ENCODE peak calls at places on chromosomes 7 and 10, in five cellular contexts. S is K562, E is GM12878, B is HepG2, U is SK-N-SH. V is an unnamed sample.

GRCh38 chr7:23246540-23246939 is at the start of gene GPNMB:
- DNase-seq in E (no peak), B (no peak), U (peak; percentile 62), S (no peak), V (no peak)

GRCh38 chr7:138865843-138866242 is 67.8 kb upstream of the ATP6V0A4 start:
- DNase-seq in S (peak; percentile 44), B (no peak), E (peak; percentile 4), U (no peak), V (no peak)

GRCh38 chr7:45430397-45430796 is 143.8 kb upstream of the ADCY1 start:
- DNase-seq in U (peak; percentile 44), B (no peak), S (no peak), E (no peak), V (no peak)

GRCh38 chr7:22433710-22434460 is 66.1 kb downstream of the STEAP1B start:
- DNase-seq in B (peak; percentile 93), U (no peak), S (peak; percentile 86), E (no peak), V (no peak)

GRCh38 chr10:93438796-93439253 is 43.3 kb downstream of the MYOF start:
- DNase-seq in U (no peak), S (no peak), E (no peak), B (no peak), V (peak; percentile 74)

GRCh38 chr7:143416565-143417149 is 8.0 kb upstream of the EPHA1 start:
- DNase-seq in S (peak; percentile 82), B (peak; percentile 48), U (peak; percentile 82), E (no peak), V (peak; percentile 74)

GRCh38 chr10:75234683-75235374 is 928 bp downstream of the COMTD1 start:
- DNase-seq in U (peak; percentile 59), E (no peak), S (peak; percentile 68), B (no peak), V (no peak)

GRCh38 chr10:42615419-42615818 is 23.0 kb downstream of the ZNF33B start:
- DNase-seq in E (no peak), U (no peak), S (no peak), B (no peak), V (no peak)

GRCh38 chr10:26216577-26216948 is at the start of gene GAD2:
- DNase-seq in S (no peak), E (no peak), B (no peak), U (no peak), V (no peak)

GRCh38 chr10:13272164-13272571 is 27.7 kb downstream of the PHYH start:
- DNase-seq in E (no peak), S (no peak), U (peak; percentile 29), B (peak; percentile 21), V (no peak)

DNA sequence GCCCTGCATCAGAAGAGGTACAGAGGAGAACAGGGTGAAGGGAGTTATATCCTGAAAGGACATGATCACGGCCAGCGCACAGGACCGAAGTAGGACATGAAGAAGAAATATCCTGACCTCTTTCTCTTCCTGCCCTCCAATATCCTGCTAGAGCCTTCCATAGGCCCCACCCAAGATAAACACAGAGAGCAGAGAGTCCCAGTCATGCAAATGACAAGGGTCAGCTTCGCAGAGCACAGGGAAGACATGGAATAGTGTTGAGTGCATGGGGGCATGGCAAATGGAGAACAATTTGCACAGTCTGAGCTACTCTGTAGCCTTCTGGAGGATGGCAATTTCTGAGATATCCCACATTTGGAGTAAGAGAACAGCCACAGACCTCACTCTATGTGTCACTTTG is 371.4 kb downstream of the GRM8 start:
- DNase-seq in B (no peak), S (no peak), E (no peak), U (no peak), V (no peak)
- TF ChIP-seq FOXM1 in B (no peak), S (no peak), E (no peak), U (no peak), V (no peak)

DNA sequence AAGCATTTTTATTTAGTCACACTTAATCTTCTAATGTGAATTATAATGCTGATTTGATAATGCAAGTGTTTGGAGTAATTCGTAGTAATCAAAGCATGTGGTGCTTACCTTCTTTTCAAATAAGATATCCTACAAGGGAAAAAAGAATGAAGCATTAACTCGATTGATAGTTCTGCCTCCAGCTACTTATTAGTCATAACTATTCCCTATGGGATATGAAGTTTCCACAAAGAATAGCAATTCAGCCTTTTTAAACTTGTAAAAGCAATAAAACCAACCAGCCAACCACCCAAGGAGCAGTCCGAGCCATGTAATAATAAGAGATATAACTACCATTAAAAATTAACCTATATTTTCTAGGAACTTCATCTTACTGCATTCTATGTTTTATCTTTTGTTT is 11.6 kb downstream of the COL28A1 start:
- DNase-seq in E (no peak), B (no peak), U (no peak), S (no peak), V (no peak)
- TF ChIP-seq FOXM1 in E (no peak), B (no peak), U (no peak), S (no peak), V (no peak)

GRCh38 chr7:108454317-108454673 is 1.9 kb downstream of the NRCAM start:
- DNase-seq in E (no peak), B (no peak), U (no peak), S (no peak), V (no peak)

GRCh38 chr7:108453320-108453719 is 2.9 kb downstream of the NRCAM start:
- DNase-seq in U (no peak), S (no peak), B (no peak), E (no peak), V (no peak)

GRCh38 chr7:108455524-108455832 is 758 bp downstream of the NRCAM start:
- DNase-seq in S (no peak), E (no peak), B (no peak), U (no peak), V (peak; percentile 23)

GRCh38 chr7:108455833-108456677 is at the start of gene NRCAM:
- DNase-seq in S (peak; percentile 50), B (no peak), U (peak; percentile 99), E (no peak), V (peak; percentile 76)

DNA sequence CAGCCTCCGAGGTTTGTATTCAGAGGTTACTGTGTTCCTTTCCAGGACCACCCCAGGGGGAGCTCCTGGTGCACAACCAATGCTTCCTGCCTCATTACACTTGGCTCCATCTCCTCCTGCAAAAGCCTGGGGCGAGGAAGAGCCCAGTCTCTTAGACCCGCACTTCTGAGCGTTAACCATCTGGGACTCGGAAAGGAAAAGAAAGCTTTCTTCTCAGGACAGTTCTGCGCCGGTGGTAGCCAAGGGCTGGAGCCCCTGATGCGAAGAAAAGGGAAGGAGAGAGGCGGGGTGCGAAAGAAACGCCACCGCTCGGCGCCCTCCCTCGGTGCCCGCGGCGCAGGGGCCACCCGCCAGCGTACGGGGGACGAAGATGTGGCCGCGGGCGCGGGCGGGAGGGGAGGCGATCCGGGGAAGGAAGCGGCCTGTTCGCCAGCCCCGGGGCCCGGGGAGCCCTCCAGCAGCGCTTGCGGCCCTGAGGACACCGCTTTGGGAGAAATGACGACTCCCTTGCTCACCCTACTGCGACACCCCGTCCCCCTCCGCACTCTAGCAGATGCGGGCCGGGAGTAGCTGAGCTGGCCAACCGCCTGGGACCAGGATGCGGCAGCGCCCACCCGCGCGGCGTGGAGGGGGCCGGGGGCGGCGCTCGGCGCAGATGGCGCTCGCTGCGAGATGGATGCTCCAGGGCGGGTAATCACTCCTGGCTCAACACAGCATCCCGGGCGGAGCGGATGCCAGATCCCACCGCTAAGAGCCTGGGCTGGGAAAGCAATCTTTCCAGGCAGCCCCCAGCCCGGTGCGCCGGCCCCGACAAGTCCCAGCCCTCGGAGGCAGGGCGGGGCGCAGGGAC is 1.3 kb downstream of the NRCAM start:
- DNase-seq in S (no peak), E (no peak), U (peak; percentile 90), B (no peak), V (peak; percentile 47)
- TF ChIP-seq FOXM1 in S (no peak), E (no peak), U (no peak), B (no peak), V (no peak)

DNA sequence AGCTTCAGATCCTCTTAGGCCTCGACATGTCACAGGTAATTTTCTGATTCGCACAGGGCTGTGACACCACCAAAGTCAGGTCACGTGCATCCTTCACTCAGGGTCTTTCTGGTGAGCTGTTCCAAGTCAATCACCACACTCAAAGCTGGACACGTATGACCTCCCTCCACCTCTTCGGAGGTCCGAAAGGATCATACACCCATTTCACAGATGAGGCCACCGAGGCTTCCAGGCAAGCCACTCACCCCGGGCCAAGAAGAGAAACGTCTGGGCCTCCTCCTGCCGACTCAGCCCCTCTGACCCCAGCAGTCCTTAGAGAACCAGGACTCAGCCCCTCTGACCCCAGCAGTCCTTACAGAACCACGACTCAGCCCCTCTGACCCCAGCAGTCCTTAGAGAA is 74.6 kb downstream of the FOXL3 start:
- DNase-seq in E (no peak), S (no peak), U (no peak), B (no peak), V (no peak)
- TF ChIP-seq FOXM1 in E (no peak), S (no peak), U (no peak), B (no peak), V (no peak)

DNA sequence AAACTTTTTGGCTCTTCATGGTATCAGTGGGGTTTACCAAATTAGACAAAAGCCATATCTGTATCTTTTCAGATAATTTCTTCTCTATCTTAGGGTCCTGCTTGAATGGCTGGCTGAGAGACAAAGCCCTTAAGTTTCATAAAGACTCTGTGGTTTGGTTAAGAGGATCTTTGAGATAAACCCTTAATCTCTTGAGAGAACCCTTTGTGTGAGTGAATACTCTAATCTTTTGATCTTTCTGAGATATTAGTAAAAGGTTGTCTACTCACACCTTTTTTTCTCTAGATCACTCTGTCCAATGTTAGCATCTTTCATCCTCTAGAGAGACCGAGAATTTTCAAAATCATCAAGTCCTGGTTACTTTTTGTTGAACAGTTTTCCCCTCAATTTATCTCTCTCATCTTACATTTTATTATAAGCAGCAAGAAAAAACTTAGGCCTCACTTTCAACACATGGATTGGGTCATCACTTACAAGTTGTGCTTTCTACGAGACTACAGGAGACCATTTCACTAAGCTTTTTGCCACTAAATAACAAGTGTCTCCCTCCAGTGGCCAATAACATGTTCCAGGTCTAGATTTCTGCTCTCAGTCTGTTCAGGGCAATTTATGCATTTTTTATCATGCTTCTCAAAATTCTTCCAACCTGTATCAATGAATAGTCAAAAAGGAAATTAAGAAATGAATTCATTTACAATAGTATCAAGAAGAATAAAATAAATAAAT is 28.4 kb downstream of the DNAJC9 start:
- DNase-seq in S (peak; percentile 67), E (no peak), U (peak; percentile 7), B (peak; percentile 35), V (peak; percentile 46)
- TF ChIP-seq FOXM1 in S (no peak), E (no peak), U (no peak), B (no peak), V (no peak)

DNA sequence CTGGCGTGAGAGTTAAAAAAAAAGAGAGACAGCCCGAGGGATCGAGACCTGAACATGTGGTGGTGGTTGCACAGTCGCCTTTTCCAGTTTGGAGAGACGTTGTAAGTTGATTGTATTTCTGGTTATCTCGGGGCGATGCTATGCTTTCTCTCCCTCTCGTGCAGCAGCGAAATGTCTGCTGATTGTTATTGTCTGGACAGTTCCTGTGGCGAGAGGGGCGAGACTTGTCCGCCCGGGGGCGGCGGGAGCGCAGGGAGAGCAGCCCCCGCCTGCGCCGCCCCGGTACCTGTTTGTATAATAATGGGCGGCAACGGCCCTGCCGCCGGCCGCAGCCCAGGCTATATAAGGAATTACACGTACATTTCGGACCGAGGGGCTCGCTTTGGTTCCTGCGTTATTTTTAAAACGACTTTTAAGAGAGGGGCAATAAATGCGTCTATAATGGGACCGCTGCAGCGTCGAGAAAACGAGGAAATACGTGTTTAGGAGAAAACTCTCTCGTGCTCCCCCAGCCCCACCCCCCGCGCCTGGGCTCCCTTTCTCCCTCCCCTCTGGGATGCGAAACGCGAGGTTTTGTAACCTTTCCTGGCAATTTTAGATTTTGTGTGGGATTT is 1.7 kb downstream of the ZEB1 start:
- DNase-seq in E (no peak), S (peak; percentile 50), B (peak; percentile 43), U (peak; percentile 64), V (peak; percentile 25)
- TF ChIP-seq FOXM1 in E (no peak), S (no peak), B (no peak), U (no peak), V (no peak)

GRCh38 chr10:58570307-58570723 is 57.6 kb downstream of the BICC1 start:
- DNase-seq in U (no peak), E (no peak), B (no peak), S (no peak), V (no peak)
- TF ChIP-seq FOXM1 in U (no peak), E (no peak), B (no peak), S (no peak), V (no peak)

V was measured in HEK293T.